ENCODE peak calls at places on chromosomes 3 and 15, in ten cellular contexts. One of them, this sample, is unnamed.

GRCh38 chr15:80375968-80376891 is 28.0 kb upstream of the ARNT2 start:
- DNase-seq in skeletal muscle cell: no peak
- DNase-seq in midbrain: no peak
- DNase-seq in fibroblast of the aortic adventitia: no peak
- DNase-seq in stimulated activated CD4-positive, alpha-beta T cell treated with anti-CD3 and anti-CD28 coated beads, Interleukin-2, amount 100 ng/mL, for 48 hours: no peak
- DNase-seq in germinal center: no peak
- DNase-seq in body of pancreas: no peak
- DNase-seq in foreskin melanocyte: no peak
- DNase-seq in D341Med: no peak
- DNase-seq in myocyte: no peak
- DNase-seq in this sample: no peak

GRCh38 chr3:24351779-24352469 is 142.7 kb downstream of the THRB start:
- DNase-seq in skeletal muscle cell: peak; percentile 14
- DNase-seq in D341Med: no peak
- DNase-seq in germinal center: no peak
- DNase-seq in body of pancreas: peak; percentile 55
- DNase-seq in stimulated activated CD4-positive, alpha-beta T cell treated with anti-CD3 and anti-CD28 coated beads, Interleukin-2, amount 100 ng/mL, for 48 hours: no peak
- DNase-seq in foreskin melanocyte: no peak
- DNase-seq in fibroblast of the aortic adventitia: peak; percentile 92
- DNase-seq in midbrain: peak; percentile 26
- DNase-seq in myocyte: peak; percentile 26
- DNase-seq in this sample: no peak

GRCh38 chr15:48858401-48858800 is 19.5 kb upstream of the EID1 start:
- DNase-seq in D341Med: no peak
- DNase-seq in stimulated activated CD4-positive, alpha-beta T cell treated with anti-CD3 and anti-CD28 coated beads, Interleukin-2, amount 100 ng/mL, for 48 hours: no peak
- DNase-seq in germinal center: no peak
- DNase-seq in skeletal muscle cell: peak; percentile 45
- DNase-seq in midbrain: no peak
- DNase-seq in body of pancreas: no peak
- DNase-seq in foreskin melanocyte: no peak
- DNase-seq in fibroblast of the aortic adventitia: peak; percentile 35
- DNase-seq in myocyte: peak; percentile 46
- DNase-seq in this sample: no peak

GRCh38 chr15:71254503-71254902 is 139.2 kb downstream of the THSD4 start:
- DNase-seq in body of pancreas: no peak
- DNase-seq in midbrain: no peak
- DNase-seq in foreskin melanocyte: no peak
- DNase-seq in germinal center: no peak
- DNase-seq in stimulated activated CD4-positive, alpha-beta T cell treated with anti-CD3 and anti-CD28 coated beads, Interleukin-2, amount 100 ng/mL, for 48 hours: no peak
- DNase-seq in fibroblast of the aortic adventitia: no peak
- DNase-seq in skeletal muscle cell: no peak
- DNase-seq in D341Med: no peak
- DNase-seq in myocyte: peak; percentile 73
- DNase-seq in this sample: no peak

GRCh38 chr3:9024341-9024740 is 61.1 kb upstream of the RAD18 start:
- DNase-seq in skeletal muscle cell: no peak
- DNase-seq in midbrain: no peak
- DNase-seq in fibroblast of the aortic adventitia: no peak
- DNase-seq in body of pancreas: no peak
- DNase-seq in germinal center: no peak
- DNase-seq in myocyte: no peak
- DNase-seq in D341Med: no peak
- DNase-seq in stimulated activated CD4-positive, alpha-beta T cell treated with anti-CD3 and anti-CD28 coated beads, Interleukin-2, amount 100 ng/mL, for 48 hours: no peak
- DNase-seq in foreskin melanocyte: no peak
- DNase-seq in this sample: no peak

GRCh38 chr3:115800489-115801080 is 177.3 kb downstream of the GAP43 start:
- DNase-seq in D341Med: no peak
- DNase-seq in foreskin melanocyte: no peak
- DNase-seq in midbrain: no peak
- DNase-seq in germinal center: no peak
- DNase-seq in stimulated activated CD4-positive, alpha-beta T cell treated with anti-CD3 and anti-CD28 coated beads, Interleukin-2, amount 100 ng/mL, for 48 hours: no peak
- DNase-seq in skeletal muscle cell: peak; percentile 58
- DNase-seq in body of pancreas: no peak
- DNase-seq in myocyte: peak; percentile 61
- DNase-seq in fibroblast of the aortic adventitia: peak; percentile 49
- DNase-seq in this sample: no peak

GRCh38 chr15:83248151-83248851 is 36.2 kb downstream of the BNC1 start:
- DNase-seq in fibroblast of the aortic adventitia: peak; percentile 80
- DNase-seq in myocyte: peak; percentile 77
- DNase-seq in body of pancreas: peak; percentile 24
- DNase-seq in D341Med: peak; percentile 52
- DNase-seq in skeletal muscle cell: peak; percentile 14
- DNase-seq in foreskin melanocyte: peak; percentile 46
- DNase-seq in germinal center: peak; percentile 17
- DNase-seq in midbrain: peak; percentile 80
- DNase-seq in stimulated activated CD4-positive, alpha-beta T cell treated with anti-CD3 and anti-CD28 coated beads, Interleukin-2, amount 100 ng/mL, for 48 hours: peak; percentile 13
- DNase-seq in this sample: peak; percentile 59

GRCh38 chr3:151467069-151467468 is 6.2 kb upstream of the IGSF10 start:
- DNase-seq in D341Med: no peak
- DNase-seq in fibroblast of the aortic adventitia: no peak
- DNase-seq in body of pancreas: no peak
- DNase-seq in stimulated activated CD4-positive, alpha-beta T cell treated with anti-CD3 and anti-CD28 coated beads, Interleukin-2, amount 100 ng/mL, for 48 hours: no peak
- DNase-seq in skeletal muscle cell: no peak
- DNase-seq in foreskin melanocyte: no peak
- DNase-seq in midbrain: no peak
- DNase-seq in germinal center: no peak
- DNase-seq in myocyte: no peak
- DNase-seq in this sample: no peak

GRCh38 chr3:72872183-72872582 is 15.7 kb upstream of the GXYLT2 start:
- DNase-seq in midbrain: no peak
- DNase-seq in fibroblast of the aortic adventitia: peak; percentile 79
- DNase-seq in body of pancreas: no peak
- DNase-seq in myocyte: no peak
- DNase-seq in stimulated activated CD4-positive, alpha-beta T cell treated with anti-CD3 and anti-CD28 coated beads, Interleukin-2, amount 100 ng/mL, for 48 hours: no peak
- DNase-seq in foreskin melanocyte: no peak
- DNase-seq in skeletal muscle cell: no peak
- DNase-seq in D341Med: no peak
- DNase-seq in germinal center: no peak
- DNase-seq in this sample: no peak

GRCh38 chr3:129606522-129607390 is at the start of gene PLXND1:
- DNase-seq in skeletal muscle cell: no peak
- DNase-seq in body of pancreas: peak; percentile 51
- DNase-seq in stimulated activated CD4-positive, alpha-beta T cell treated with anti-CD3 and anti-CD28 coated beads, Interleukin-2, amount 100 ng/mL, for 48 hours: peak; percentile 10
- DNase-seq in midbrain: peak; percentile 60
- DNase-seq in foreskin melanocyte: no peak
- DNase-seq in germinal center: peak; percentile 82
- DNase-seq in myocyte: peak; percentile 39
- DNase-seq in D341Med: peak; percentile 94
- DNase-seq in fibroblast of the aortic adventitia: peak; percentile 64
- DNase-seq in this sample: peak; percentile 78

GRCh38 chr3:196837819-196838420 is 29.8 kb upstream of the SENP5 start:
- DNase-seq in myocyte: peak; percentile 72
- DNase-seq in fibroblast of the aortic adventitia: peak; percentile 64
- DNase-seq in body of pancreas: peak; percentile 73
- DNase-seq in foreskin melanocyte: peak; percentile 44
- DNase-seq in D341Med: peak; percentile 83
- DNase-seq in skeletal muscle cell: peak; percentile 5
- DNase-seq in stimulated activated CD4-positive, alpha-beta T cell treated with anti-CD3 and anti-CD28 coated beads, Interleukin-2, amount 100 ng/mL, for 48 hours: peak; percentile 70
- DNase-seq in midbrain: peak; percentile 44
- DNase-seq in germinal center: peak; percentile 76
- DNase-seq in this sample: peak; percentile 71

GRCh38 chr15:71485094-71485693 is 325.2 kb upstream of the NR2E3 start:
- DNase-seq in foreskin melanocyte: no peak
- DNase-seq in fibroblast of the aortic adventitia: no peak
- DNase-seq in myocyte: peak; percentile 25
- DNase-seq in stimulated activated CD4-positive, alpha-beta T cell treated with anti-CD3 and anti-CD28 coated beads, Interleukin-2, amount 100 ng/mL, for 48 hours: no peak
- DNase-seq in skeletal muscle cell: no peak
- DNase-seq in D341Med: peak; percentile 36
- DNase-seq in body of pancreas: no peak
- DNase-seq in germinal center: peak; percentile 19
- DNase-seq in midbrain: no peak
- DNase-seq in this sample: peak; percentile 14

GRCh38 chr3:188607810-188608209 is 453.9 kb downstream of the LPP start:
- DNase-seq in midbrain: no peak
- DNase-seq in stimulated activated CD4-positive, alpha-beta T cell treated with anti-CD3 and anti-CD28 coated beads, Interleukin-2, amount 100 ng/mL, for 48 hours: no peak
- DNase-seq in myocyte: no peak
- DNase-seq in foreskin melanocyte: no peak
- DNase-seq in body of pancreas: no peak
- DNase-seq in skeletal muscle cell: no peak
- DNase-seq in fibroblast of the aortic adventitia: no peak
- DNase-seq in D341Med: no peak
- DNase-seq in germinal center: no peak
- DNase-seq in this sample: no peak

GRCh38 chr15:88246081-88246480 is 10.5 kb downstream of the NTRK3 start:
- DNase-seq in midbrain: no peak
- DNase-seq in myocyte: no peak
- DNase-seq in stimulated activated CD4-positive, alpha-beta T cell treated with anti-CD3 and anti-CD28 coated beads, Interleukin-2, amount 100 ng/mL, for 48 hours: no peak
- DNase-seq in skeletal muscle cell: no peak
- DNase-seq in D341Med: no peak
- DNase-seq in foreskin melanocyte: no peak
- DNase-seq in body of pancreas: no peak
- DNase-seq in fibroblast of the aortic adventitia: no peak
- DNase-seq in germinal center: no peak
- DNase-seq in this sample: no peak

GRCh38 chr3:37862219-37862711 is 585 bp downstream of the CTDSPL start:
- DNase-seq in midbrain: peak; percentile 20
- DNase-seq in foreskin melanocyte: no peak
- DNase-seq in stimulated activated CD4-positive, alpha-beta T cell treated with anti-CD3 and anti-CD28 coated beads, Interleukin-2, amount 100 ng/mL, for 48 hours: peak; percentile 51
- DNase-seq in skeletal muscle cell: no peak
- DNase-seq in myocyte: peak; percentile 38
- DNase-seq in D341Med: peak; percentile 65
- DNase-seq in germinal center: no peak
- DNase-seq in body of pancreas: peak; percentile 27
- DNase-seq in fibroblast of the aortic adventitia: peak; percentile 43
- DNase-seq in this sample: peak; percentile 31

GRCh38 chr3:177330771-177331170 is 133.5 kb upstream of the TBL1XR1 start:
- DNase-seq in foreskin melanocyte: no peak
- DNase-seq in body of pancreas: no peak
- DNase-seq in myocyte: no peak
- DNase-seq in germinal center: no peak
- DNase-seq in fibroblast of the aortic adventitia: no peak
- DNase-seq in stimulated activated CD4-positive, alpha-beta T cell treated with anti-CD3 and anti-CD28 coated beads, Interleukin-2, amount 100 ng/mL, for 48 hours: no peak
- DNase-seq in D341Med: no peak
- DNase-seq in midbrain: no peak
- DNase-seq in skeletal muscle cell: no peak
- DNase-seq in this sample: no peak

GRCh38 chr3:9914559-9915251 is 2.2 kb upstream of the IL17RC start:
- DNase-seq in skeletal muscle cell: no peak
- DNase-seq in germinal center: no peak
- DNase-seq in stimulated activated CD4-positive, alpha-beta T cell treated with anti-CD3 and anti-CD28 coated beads, Interleukin-2, amount 100 ng/mL, for 48 hours: no peak
- DNase-seq in body of pancreas: no peak
- DNase-seq in fibroblast of the aortic adventitia: no peak
- DNase-seq in foreskin melanocyte: no peak
- DNase-seq in myocyte: no peak
- DNase-seq in midbrain: no peak
- DNase-seq in D341Med: no peak
- DNase-seq in this sample: no peak

GRCh38 chr15:82943176-82943575 is 9.3 kb downstream of the HOMER2 start:
- DNase-seq in stimulated activated CD4-positive, alpha-beta T cell treated with anti-CD3 and anti-CD28 coated beads, Interleukin-2, amount 100 ng/mL, for 48 hours: no peak
- DNase-seq in germinal center: no peak
- DNase-seq in fibroblast of the aortic adventitia: no peak
- DNase-seq in skeletal muscle cell: no peak
- DNase-seq in myocyte: peak; percentile 41
- DNase-seq in foreskin melanocyte: no peak
- DNase-seq in D341Med: no peak
- DNase-seq in midbrain: no peak
- DNase-seq in body of pancreas: no peak
- DNase-seq in this sample: no peak